ENCODE peak calls at places on chromosomes 3 and 15, in five cellular contexts. G is memory B cell, J is kidney epithelial cell, L is ovary, Q is A673. I is an unnamed sample.

GRCh38 chr15:89781891-89782618 is 5.9 kb downstream of the MESP2 start:
- DNase-seq in G (no peak), J (no peak), L (no peak), Q (no peak), I (peak)

GRCh38 chr15:98743177-98743576 is 94.8 kb downstream of the IGF1R start:
- DNase-seq in G (no peak), J (no peak), L (no peak), Q (no peak), I (no peak)

GRCh38 chr3:141305436-141305835 is 62.9 kb upstream of the ZBTB38 start:
- DNase-seq in G (no peak), J (no peak), L (no peak), Q (peak), I (peak)

GRCh38 chr15:91268510-91268909 is 168.5 kb downstream of the SV2B start:
- DNase-seq in G (no peak), J (no peak), L (no peak), Q (peak), I (no peak)

GRCh38 chr3:41213563-41213962 is 14.3 kb downstream of the CTNNB1 start:
- DNase-seq in G (no peak), J (no peak), L (no peak), Q (no peak), I (no peak)

GRCh38 chr3:125289429-125289828 is 76.9 kb upstream of the SLC12A8 start:
- DNase-seq in G (no peak), J (no peak), L (no peak), Q (no peak), I (no peak)

GRCh38 chr15:41969851-41970431 is 2.4 kb downstream of the EHD4 start:
- DNase-seq in G (no peak), J (no peak), L (no peak), Q (peak), I (no peak)

GRCh38 chr15:48855501-48856440 is 22.2 kb upstream of the EID1 start:
- DNase-seq in G (no peak), J (no peak), L (no peak), Q (peak), I (peak)

GRCh38 chr3:74067296-74067695 is 442.6 kb upstream of the PDZRN3 start:
- DNase-seq in G (no peak), J (no peak), L (no peak), Q (peak), I (no peak)

GRCh38 chr3:138078096-138078495 is 37.3 kb downstream of the DZIP1L start:
- DNase-seq in G (no peak), J (peak), L (no peak), Q (no peak), I (peak)

GRCh38 chr15:63052961-63053698 is 10.6 kb downstream of the TPM1 start:
- DNase-seq in G (no peak), J (no peak), L (no peak), Q (no peak), I (no peak)

GRCh38 chr15:48631191-48631770 is 14.2 kb downstream of the FBN1 start:
- DNase-seq in G (no peak), J (no peak), L (no peak), Q (peak), I (no peak)

GRCh38 chr3:55668359-55668758 is 181.3 kb upstream of the WNT5A start:
- DNase-seq in G (no peak), J (no peak), L (no peak), Q (no peak), I (no peak)

GRCh38 chr3:133843634-133844033 is 38.0 kb downstream of the SRPRB start:
- DNase-seq in G (no peak), J (peak), L (no peak), Q (no peak), I (no peak)

GRCh38 chr3:127536818-127537810 is 53.4 kb downstream of the TPRA1 start:
- DNase-seq in G (no peak), J (no peak), L (no peak), Q (no peak), I (no peak)

GRCh38 chr15:37880835-37881153 is 53.6 kb upstream of the TMCO5A start:
- DNase-seq in G (no peak), J (no peak), L (no peak), Q (no peak), I (no peak)

GRCh38 chr15:60534546-60534945 is 55.6 kb upstream of the ICE2 start:
- DNase-seq in G (no peak), J (no peak), L (no peak), Q (no peak), I (no peak)

GRCh38 chr3:98343647-98344507 is 9.8 kb upstream of the OR5K4 start:
- DNase-seq in G (no peak), J (no peak), L (no peak), Q (peak), I (no peak)

GRCh38 chr3:125281411-125281810 is 68.9 kb upstream of the SLC12A8 start:
- DNase-seq in G (no peak), J (no peak), L (no peak), Q (peak), I (no peak)

GRCh38 chr3:66241466-66241865 is 20.7 kb downstream of the SLC25A26 start:
- DNase-seq in G (no peak), J (no peak), L (no peak), Q (no peak), I (no peak)

GRCh38 chr3:134374791-134375541 is 719 bp upstream of the AMOTL2 start:
- DNase-seq in G (no peak), J (no peak), L (peak), Q (no peak), I (no peak)

GRCh38 chr15:89057506-89058133 is 30.6 kb upstream of the ABHD2 start:
- DNase-seq in G (peak), J (no peak), L (peak), Q (peak), I (no peak)

GRCh38 chr3:187227658-187228258 is 30.5 kb downstream of the RTP1 start:
- DNase-seq in G (no peak), J (peak), L (no peak), Q (no peak), I (no peak)

I was measured in epithelial cell of proximal tubule.